ENCODE peak calls at places on chromosome 1, in eight cellular contexts. J is fibroblast of villous mesenchyme, E is brain microvascular endothelial cell, U is heart left ventricle, L is Caco-2, A is astrocyte, N is fibroblast of the aortic adventitia, V is cardiac fibroblast. B is an unnamed sample.
A peak's percentile ranks its signal among the peaks of the same experiment; 100 is the strongest.

GRCh38 chr1:116764466-116764896 is 10.3 kb downstream of the CD2 start:
- DNase-seq in J (no peak), U (no peak), E (no peak), L (no peak), V (no peak), A (no peak), N (no peak), B (no peak)

GRCh38 chr1:206582537-206583460 is 29.5 kb downstream of the EIF2D start:
- DNase-seq in L (no peak), J (no peak), V (no peak), E (no peak), A (no peak), U (no peak), N (no peak), B (no peak)

GRCh38 chr1:23168079-23168461 is 586 bp downstream of the LUZP1 start:
- DNase-seq in N (no peak), A (no peak), L (no peak), E (no peak), U (peak; percentile 64), V (peak; percentile 13), J (no peak), B (no peak)

GRCh38 chr1:36322786-36323635 is 434 bp downstream of the EVA1B start:
- DNase-seq in N (peak; percentile 58), A (peak; percentile 30), V (peak; percentile 71), U (peak; percentile 66), E (peak; percentile 46), L (no peak), J (peak; percentile 74), B (peak; percentile 64)

GRCh38 chr1:37098196-37098595 is 63.9 kb upstream of the GRIK3 start:
- DNase-seq in U (no peak), N (no peak), J (no peak), E (no peak), A (no peak), V (no peak), L (no peak), B (no peak)

GRCh38 chr1:204072951-204073836 is at the start of gene SOX13:
- DNase-seq in A (peak; percentile 82), U (peak; percentile 90), J (peak; percentile 93), N (peak; percentile 90), E (peak; percentile 79), V (peak; percentile 93), L (peak; percentile 88), B (peak; percentile 93)

GRCh38 chr1:168335500-168335899 is 54.8 kb downstream of the TBX19 start:
- DNase-seq in N (no peak), E (no peak), J (peak; percentile 18), U (no peak), V (peak; percentile 28), L (no peak), A (no peak), B (peak; percentile 13)

GRCh38 chr1:77558591-77559164 is 123.8 kb downstream of the ZZZ3 start:
- DNase-seq in A (no peak), U (no peak), V (no peak), E (no peak), N (no peak), L (no peak), J (no peak), B (no peak)

GRCh38 chr1:170076199-170076598 is 1.7 kb upstream of the KIFAP3 start:
- DNase-seq in V (no peak), J (no peak), N (no peak), A (no peak), U (no peak), L (no peak), E (no peak), B (no peak)

GRCh38 chr1:170075186-170075585 is 691 bp upstream of the KIFAP3 start:
- DNase-seq in E (no peak), N (no peak), A (no peak), J (no peak), U (no peak), V (no peak), L (no peak), B (no peak)

GRCh38 chr1:170073893-170074249 is 624 bp downstream of the KIFAP3 start:
- DNase-seq in J (no peak), A (no peak), V (no peak), N (no peak), L (no peak), U (no peak), E (no peak), B (no peak)

GRCh38 chr1:170071378-170071777 is 3.1 kb downstream of the KIFAP3 start:
- DNase-seq in E (no peak), L (no peak), J (no peak), U (no peak), V (no peak), A (no peak), N (no peak), B (no peak)

GRCh38 chr1:170074250-170075157 is at the start of gene KIFAP3:
- DNase-seq in U (peak; percentile 97), J (peak; percentile 97), V (peak; percentile 99), N (peak; percentile 97), E (peak; percentile 97), A (peak; percentile 94), L (peak; percentile 98), B (peak; percentile 98)
- TF ChIP-seq CTCF in U (peak; percentile 71), J (peak; percentile 66), V (peak; percentile 60), N (peak; percentile 64), E (peak; percentile 76), A (peak; percentile 39), L (peak; percentile 70), B (peak; percentile 73)

GRCh38 chr1:225812488-225813249 is 2.7 kb downstream of the EPHX1 start:
- DNase-seq in J (peak; percentile 43), L (no peak), A (no peak), E (no peak), V (peak; percentile 16), N (peak; percentile 30), U (no peak), B (peak; percentile 27)
- H3K4me3 ChIP-seq in J (no peak overlapping the region), L (no peak overlapping the region), A (no peak overlapping the region), E (no peak overlapping the region), V (no peak overlapping the region), N (no peak overlapping the region), U (no peak overlapping the region), B (no peak overlapping the region)

DNA sequence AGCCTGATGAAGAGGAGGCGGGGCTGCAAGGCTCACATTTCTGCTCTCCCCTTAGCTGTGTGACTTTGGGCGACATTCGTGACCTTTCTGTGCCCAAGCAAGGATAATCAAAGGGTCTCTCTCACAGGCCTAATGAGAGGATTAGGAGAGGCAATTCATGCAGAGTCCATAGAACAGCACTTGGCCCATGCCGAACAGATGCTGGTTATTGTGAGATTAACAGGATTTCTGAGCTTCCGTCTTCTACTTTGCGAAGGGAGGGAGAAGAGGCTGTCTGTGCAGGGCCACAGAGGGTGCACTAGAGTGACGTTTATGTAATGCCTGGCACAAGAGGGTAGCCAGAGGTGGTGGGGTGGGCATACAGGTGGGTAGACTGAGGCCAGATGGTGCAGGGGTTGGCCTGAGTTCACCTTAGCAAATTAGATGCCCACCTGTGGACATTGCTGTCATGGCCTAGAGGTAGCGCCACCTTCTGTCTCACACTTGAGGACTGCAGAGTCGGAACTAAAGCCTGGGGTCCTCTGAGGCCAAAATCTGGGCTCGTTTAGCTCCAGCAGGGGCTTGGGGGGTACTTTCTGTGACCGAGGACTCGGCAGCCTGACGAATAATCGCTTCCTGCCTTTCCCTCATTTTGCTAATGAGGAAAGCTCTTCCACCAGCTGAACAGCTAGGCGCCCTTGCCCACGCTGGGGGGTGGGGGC is 18.6 kb downstream of the ACTL8 start:
- DNase-seq in N (no peak), V (no peak), J (no peak), U (no peak), E (no peak), A (no peak), L (no peak), B (no peak)
- TF ChIP-seq CTCF in N (no peak), V (no peak), J (no peak), U (no peak), E (no peak), A (no peak), L (no peak), B (no peak)

DNA sequence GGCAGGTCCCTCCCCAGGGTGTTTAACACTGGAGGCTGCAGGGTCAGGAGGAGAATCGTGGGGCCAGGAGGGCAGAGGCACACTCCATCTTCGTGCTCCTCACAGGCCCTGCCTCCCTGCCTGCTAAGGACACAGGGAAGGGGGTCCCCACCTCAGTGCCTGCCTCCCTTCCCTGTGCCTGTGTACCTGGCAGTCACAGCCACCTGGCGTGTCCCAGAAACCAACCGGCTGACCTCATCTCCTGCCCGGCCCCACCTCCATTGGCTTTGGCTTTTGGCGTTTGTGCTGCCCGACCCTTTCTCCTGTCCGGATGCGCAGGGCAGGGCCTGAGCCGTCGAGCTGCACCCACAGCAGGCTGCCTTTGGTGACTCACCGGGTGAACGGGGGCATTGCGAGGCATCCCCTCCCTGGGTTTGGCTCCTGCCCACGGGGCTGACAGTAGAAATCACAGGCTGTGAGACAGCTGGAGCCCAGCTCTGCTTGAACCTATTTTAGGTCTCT is 623 bp upstream of the BGLAP start:
- DNase-seq in E (peak; percentile 45), N (no peak), J (no peak), L (no peak), A (peak; percentile 46), V (peak; percentile 42), U (no peak), B (peak; percentile 62)
- H3K4me3 ChIP-seq in E (no peak overlapping the region), N (no peak overlapping the region), J (no peak overlapping the region), L (no peak overlapping the region), A (no peak overlapping the region), V (no peak overlapping the region), U (no peak overlapping the region), B (no peak overlapping the region)

GRCh38 chr1:230867119-230867902 is 1.0 kb downstream of the C1orf198 start:
- DNase-seq in E (no peak), J (no peak), N (peak; percentile 24), L (no peak), U (no peak), V (peak; percentile 47), A (no peak), B (peak; percentile 27)
- TF ChIP-seq CTCF in E (no peak), J (no peak), N (no peak), L (no peak), U (no peak), V (no peak), A (no peak), B (no peak)

GRCh38 chr1:47795102-47795501 is 202.1 kb downstream of the TRABD2B start:
- DNase-seq in L (no peak), J (no peak), A (no peak), U (no peak), E (no peak), V (no peak), N (no peak), B (no peak)
- H3K4me3 ChIP-seq in L (no peak overlapping the region), J (no peak overlapping the region), A (no peak overlapping the region), U (no peak overlapping the region), E (no peak overlapping the region), V (no peak overlapping the region), N (no peak overlapping the region), B (no peak overlapping the region)

DNA sequence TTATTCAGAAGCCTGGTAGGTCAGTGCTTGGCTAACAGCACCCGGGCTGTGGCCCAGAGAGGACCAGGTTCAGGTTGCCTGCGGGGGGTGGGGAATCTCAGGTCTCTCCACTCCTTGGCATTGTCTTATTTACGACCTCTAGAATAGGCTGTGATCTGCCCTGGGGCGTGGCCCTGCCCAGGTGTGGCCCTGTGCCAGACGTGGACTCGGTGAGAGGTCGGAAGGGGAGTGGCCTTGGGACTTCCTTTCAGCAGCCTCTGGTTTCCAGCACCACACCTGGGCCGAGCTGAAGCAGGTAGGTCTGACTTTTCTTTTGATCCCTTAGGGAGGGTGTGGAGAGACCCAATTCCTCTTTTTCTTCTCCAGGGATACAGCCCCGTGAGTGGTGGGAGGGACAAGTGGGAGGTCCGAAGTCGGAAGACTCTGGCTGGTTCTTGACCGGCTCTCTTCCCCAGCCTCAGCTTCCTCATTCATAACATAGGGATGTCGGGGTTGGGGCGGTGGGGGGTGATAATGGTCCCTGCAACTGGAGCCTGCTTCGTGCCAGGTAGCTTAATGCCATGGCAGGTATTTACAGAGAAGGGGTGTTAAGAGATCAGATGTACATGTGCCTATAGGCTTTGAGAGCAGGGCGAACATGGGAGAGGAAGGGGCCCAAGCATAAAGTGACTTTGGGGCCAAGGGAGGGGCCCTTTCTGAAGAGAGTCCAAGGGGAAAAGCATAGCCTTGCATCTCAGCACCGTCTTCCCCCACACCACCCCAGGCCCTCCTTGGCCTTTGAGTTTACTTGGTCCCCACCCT is 16.5 kb downstream of the ACOT11 start:
- DNase-seq in A (no peak), E (no peak), V (no peak), U (no peak), J (no peak), N (no peak), L (peak; percentile 89), B (no peak)
- TF ChIP-seq CTCF in A (no peak), E (no peak), V (no peak), U (no peak), J (no peak), N (no peak), L (no peak), B (no peak)